ENCODE peak calls at places on chromosomes 13 and 19, in ten cellular contexts. R is IMR-90, I is GM12891, K is adrenal gland, X is body of pancreas, S is A549, Z is right lobe of liver, Q is H1, J is spleen, U is tibial nerve. T is an unnamed sample.

GRCh38 chr19:872266-872951 is 12.9 kb downstream of the CFD start:
- DNase-seq in I (peak), X (no peak), K (no peak), Q (no peak), U (peak), Z (no peak), J (peak), S (no peak), R (peak), T (peak)

GRCh38 chr19:43755256-43755801 is 567 bp upstream of the SMG9 start:
- DNase-seq in X (peak), K (peak), I (no peak), J (peak), S (peak), U (peak), Z (peak), Q (no peak), R (peak), T (no peak)

GRCh38 chr13:102328909-102329308 is 72.9 kb downstream of the FGF14 start:
- DNase-seq in X (no peak), J (no peak), K (no peak), Z (no peak), U (no peak), S (no peak), Q (no peak), I (no peak), R (no peak), T (no peak)

GRCh38 chr13:24043590-24044350 is 116.8 kb upstream of the SPATA13 start:
- DNase-seq in R (no peak), K (no peak), S (no peak), J (no peak), Z (no peak), Q (no peak), U (no peak), I (no peak), X (no peak), T (no peak)

GRCh38 chr13:29674532-29674931 is 79.0 kb upstream of the SLC7A1 start:
- DNase-seq in U (no peak), S (no peak), K (no peak), Z (no peak), I (no peak), Q (no peak), R (peak), J (no peak), X (no peak), T (peak)

GRCh38 chr19:7815325-7815724 is 14.7 kb upstream of the EVI5L start:
- DNase-seq in Q (no peak), Z (no peak), I (no peak), S (no peak), U (no peak), J (peak), K (no peak), X (no peak), R (no peak), T (no peak)

GRCh38 chr13:98813993-98814392 is 61.5 kb upstream of the SLC15A1 start:
- DNase-seq in K (no peak), S (no peak), X (no peak), U (no peak), R (peak), I (no peak), J (no peak), Z (no peak), Q (no peak), T (no peak)

GRCh38 chr19:21566073-21566472 is 60.7 kb downstream of the ZNF429 start:
- DNase-seq in R (no peak), K (no peak), I (no peak), J (no peak), X (no peak), Z (no peak), S (no peak), U (no peak), Q (no peak), T (no peak)

GRCh38 chr13:65595881-65596280 is 1634.3 kb downstream of the PCDH9 start:
- DNase-seq in K (no peak), I (no peak), Q (no peak), J (no peak), R (peak), Z (no peak), X (no peak), S (no peak), U (no peak), T (no peak)

DNA sequence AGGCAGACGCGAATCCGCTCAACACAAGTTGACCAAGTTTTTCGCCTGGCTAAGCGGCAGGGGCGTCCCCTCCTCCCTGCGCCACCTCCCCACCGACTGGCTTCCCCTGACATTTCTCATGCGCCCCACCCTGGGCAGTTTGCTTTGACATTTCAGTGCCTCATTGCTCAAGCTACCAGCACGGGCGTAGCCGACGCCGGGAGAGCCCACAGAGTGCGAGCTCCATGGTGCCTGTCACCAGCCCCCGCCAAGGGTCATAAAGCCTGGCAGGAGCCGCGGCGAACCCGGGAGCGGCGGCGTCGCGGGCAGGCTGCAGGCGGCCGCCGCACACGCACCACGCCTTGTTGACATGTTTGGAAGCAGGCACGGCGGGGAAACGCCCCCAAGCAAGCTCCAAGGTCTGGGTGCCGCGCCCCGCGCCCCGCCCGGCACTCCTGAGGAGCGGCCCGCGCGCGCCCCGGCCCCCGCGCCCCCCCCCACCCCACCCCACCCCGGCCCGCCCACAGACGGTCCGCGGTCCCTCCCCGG is 640 bp downstream of the FBXL3 start:
- DNase-seq in Z (peak), X (peak), R (peak), S (peak), K (peak), U (peak), I (peak), J (peak), Q (no peak), T (peak)
- TF ChIP-seq POLR2A in Z (no peak), X (no peak), R (no peak), S (no peak), K (peak), U (peak), I (peak), J (peak), Q (peak), T (no peak)

GRCh38 chr13:44191103-44191502 is 182.5 kb upstream of the SERP2 start:
- DNase-seq in I (no peak), K (no peak), Z (no peak), U (no peak), Q (no peak), J (no peak), S (no peak), R (no peak), X (no peak), T (no peak)

GRCh38 chr13:44184740-44185139 is 188.9 kb upstream of the SERP2 start:
- DNase-seq in Q (no peak), J (no peak), I (no peak), Z (no peak), K (no peak), R (no peak), X (no peak), U (no peak), S (no peak), T (no peak)

GRCh38 chr13:44189085-44189484 is 184.5 kb upstream of the SERP2 start:
- DNase-seq in S (no peak), Q (no peak), X (no peak), Z (no peak), I (no peak), K (no peak), J (no peak), U (no peak), R (no peak), T (no peak)

GRCh38 chr13:44191504-44192171 is 182.0 kb upstream of the SERP2 start:
- DNase-seq in Z (no peak), U (peak), X (peak), R (peak), I (no peak), J (no peak), S (no peak), K (peak), Q (no peak), T (no peak)

GRCh38 chr13:44188257-44188656 is 185.4 kb upstream of the SERP2 start:
- DNase-seq in Q (no peak), Z (no peak), U (no peak), S (peak), K (no peak), J (no peak), I (no peak), X (no peak), R (peak), T (peak)
- TF ChIP-seq POLR2A in Q (no peak), Z (no peak), U (no peak), S (no peak), K (no peak), J (no peak), I (no peak), X (no peak), R (no peak), T (no peak)

DNA sequence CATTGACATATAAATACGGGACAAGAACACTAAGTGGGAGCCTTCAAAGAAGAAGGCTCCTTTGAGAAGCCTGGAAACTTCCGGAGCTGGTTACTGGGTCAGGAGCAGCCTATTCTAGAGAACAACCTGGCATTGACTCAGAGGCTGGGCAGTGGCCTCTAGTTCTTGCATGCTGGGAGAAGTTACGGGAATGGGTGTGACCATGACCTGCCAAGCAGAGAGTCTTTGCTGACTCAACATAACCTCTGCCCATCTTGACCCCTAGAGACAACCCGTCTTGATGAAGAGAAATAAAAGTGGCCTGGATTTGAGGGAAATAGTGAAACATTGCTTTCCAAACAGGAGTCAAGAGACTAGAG is 21.0 kb downstream of the STARD13 start:
- DNase-seq in J (no peak), X (no peak), I (no peak), K (peak), Z (no peak), S (no peak), R (no peak), U (no peak), Q (no peak), T (no peak)
- TF ChIP-seq POLR2A in J (no peak), X (no peak), I (no peak), K (no peak), Z (no peak), S (no peak), R (no peak), U (no peak), Q (no peak), T (no peak)

GRCh38 chr13:50125556-50126377 is 110.5 kb downstream of the KCNRG start:
- DNase-seq in K (peak), R (peak), J (peak), I (peak), S (peak), Z (peak), U (peak), X (peak), Q (no peak), T (peak)
- TF ChIP-seq POLR2A in K (peak), R (peak), J (peak), I (no peak), S (peak), Z (peak), U (peak), X (peak), Q (no peak), T (peak)

GRCh38 chr13:90689111-90689510 is 658.4 kb upstream of the MIR17HG start:
- DNase-seq in J (no peak), X (no peak), Z (no peak), Q (no peak), U (no peak), I (no peak), S (no peak), R (no peak), K (no peak), T (no peak)

GRCh38 chr13:90683711-90684131 is 663.8 kb upstream of the MIR17HG start:
- DNase-seq in J (no peak), Z (no peak), K (no peak), Q (no peak), R (peak), U (no peak), S (no peak), I (no peak), X (no peak), T (no peak)

GRCh38 chr13:90680826-90681225 is 666.7 kb upstream of the MIR17HG start:
- DNase-seq in X (no peak), J (no peak), S (no peak), I (no peak), K (no peak), U (no peak), Q (no peak), Z (no peak), R (no peak), T (no peak)

GRCh38 chr13:90690458-90691063 is 656.9 kb upstream of the MIR17HG start:
- DNase-seq in X (no peak), I (no peak), Q (no peak), U (no peak), J (no peak), S (no peak), R (peak), Z (no peak), K (no peak), T (no peak)

DNA sequence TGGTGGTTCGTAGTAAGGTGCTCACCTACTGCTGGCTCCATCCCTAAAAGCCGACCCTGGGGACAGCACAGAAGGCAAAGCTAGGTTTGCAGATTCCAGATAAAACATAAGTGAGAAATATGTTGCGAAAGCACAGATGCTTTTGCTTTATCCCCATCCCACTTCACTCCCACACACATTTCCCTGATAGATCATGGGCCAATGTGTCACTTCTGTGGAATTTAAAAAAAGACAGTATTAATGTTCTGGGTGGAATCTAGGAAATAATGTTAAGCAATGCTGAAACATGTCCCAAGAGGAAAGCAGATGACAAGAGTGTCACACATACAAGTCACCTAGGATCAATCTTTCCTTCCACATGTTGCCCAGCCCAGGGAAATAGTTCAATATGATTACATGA is 661.0 kb upstream of the MIR17HG start:
- DNase-seq in Q (no peak), I (no peak), Z (no peak), S (no peak), R (peak), J (no peak), X (no peak), K (no peak), U (no peak), T (no peak)
- TF ChIP-seq POLR2A in Q (no peak), I (no peak), Z (no peak), S (no peak), R (no peak), J (no peak), X (no peak), K (no peak), U (no peak), T (no peak)

DNA sequence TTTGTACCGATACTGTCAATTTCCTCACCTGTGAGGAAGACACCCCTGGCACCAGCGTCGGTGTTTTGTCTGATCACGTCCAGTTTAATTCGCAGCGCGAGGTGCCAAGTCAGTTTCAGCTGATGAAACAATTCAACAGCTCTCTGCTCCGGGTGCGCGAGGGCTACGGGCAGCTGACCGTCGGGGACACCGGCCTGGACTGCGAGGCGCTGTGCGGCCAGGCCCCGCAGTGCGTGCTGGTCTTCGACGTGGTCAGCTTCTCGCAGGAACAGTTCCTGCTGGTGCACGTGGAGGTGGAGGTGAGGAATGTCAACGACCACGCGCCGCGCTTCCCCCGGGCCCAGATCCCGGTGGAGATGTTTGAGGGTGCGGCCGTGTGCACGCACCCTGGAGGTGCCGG is 171.5 kb downstream of the OLFM4 start:
- DNase-seq in Q (no peak), J (no peak), X (no peak), K (no peak), R (no peak), U (no peak), Z (peak), I (no peak), S (no peak), T (no peak)
- TF ChIP-seq POLR2A in Q (no peak), J (no peak), X (no peak), K (no peak), R (no peak), U (no peak), Z (no peak), I (no peak), S (no peak), T (no peak)

DNA sequence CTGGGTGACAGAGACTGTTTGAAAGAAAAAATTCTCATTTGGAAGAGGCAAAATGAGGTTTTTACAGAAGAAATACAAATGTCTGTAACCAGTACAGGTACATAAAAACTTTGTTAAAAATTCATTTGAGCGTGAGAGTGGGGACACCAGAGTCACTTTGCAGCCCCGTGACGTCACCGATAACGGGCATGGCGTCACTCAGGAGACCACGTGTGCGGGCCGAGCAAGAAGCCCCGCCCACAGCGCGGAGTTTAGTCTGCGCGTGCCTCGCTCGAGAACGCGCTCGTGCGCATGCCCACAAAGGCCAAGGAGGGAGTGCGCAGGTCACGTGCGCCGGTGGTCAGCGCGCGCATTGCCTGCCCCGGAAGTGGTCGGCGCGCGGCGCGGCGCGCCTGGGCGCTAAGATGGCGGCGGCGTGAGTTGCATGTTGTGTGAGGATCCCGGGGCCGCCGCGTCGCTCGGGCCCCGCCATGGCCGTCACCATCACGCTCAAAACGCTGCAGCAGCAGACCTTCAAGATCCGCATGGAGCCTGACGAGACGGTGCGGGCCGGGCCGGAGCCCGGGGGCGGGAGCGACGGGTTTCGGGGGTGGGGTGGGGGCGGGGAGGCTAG is at the start of gene RAD23A:
- DNase-seq in Q (peak), J (peak), Z (peak), K (peak), R (peak), I (peak), X (peak), S (peak), U (peak), T (peak)
- TF ChIP-seq POLR2A in Q (peak), J (peak), Z (peak), K (peak), R (peak), I (peak), X (peak), S (peak), U (peak), T (peak)

DNA sequence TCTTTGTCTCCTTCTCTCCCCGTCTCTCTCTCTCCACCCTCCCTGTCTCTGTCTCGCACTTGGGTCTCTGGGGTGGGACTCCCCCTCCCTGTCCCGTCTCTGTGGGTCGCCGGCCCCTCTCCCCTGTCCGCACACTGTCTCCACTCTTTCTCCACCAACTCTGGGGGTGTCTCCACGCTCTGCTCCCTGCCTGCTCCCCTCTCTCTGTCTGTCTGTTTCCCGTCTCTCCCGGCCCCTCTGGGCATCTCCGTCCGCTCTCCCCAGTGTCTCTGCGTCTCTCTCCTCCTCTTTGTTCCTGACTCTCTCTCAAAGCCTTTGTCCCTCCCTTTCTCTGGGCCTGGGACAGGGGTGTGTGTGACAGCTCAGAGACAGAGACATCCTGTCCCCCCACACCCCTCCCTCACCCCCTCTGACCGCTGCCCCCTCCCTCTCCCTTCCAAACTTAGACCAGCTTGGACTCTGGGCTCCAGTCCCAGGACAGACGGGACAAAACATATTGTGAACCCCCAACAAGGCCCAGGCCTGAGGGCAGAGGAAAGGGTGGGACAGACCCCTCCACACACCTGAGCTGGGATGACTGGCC is 661 bp upstream of the SBK3 start:
- DNase-seq in Z (no peak), J (no peak), I (no peak), X (no peak), Q (no peak), U (no peak), R (no peak), S (no peak), K (no peak), T (no peak)
- TF ChIP-seq POLR2A in Z (no peak), J (no peak), I (no peak), X (no peak), Q (no peak), U (no peak), R (no peak), S (no peak), K (no peak), T (no peak)

DNA sequence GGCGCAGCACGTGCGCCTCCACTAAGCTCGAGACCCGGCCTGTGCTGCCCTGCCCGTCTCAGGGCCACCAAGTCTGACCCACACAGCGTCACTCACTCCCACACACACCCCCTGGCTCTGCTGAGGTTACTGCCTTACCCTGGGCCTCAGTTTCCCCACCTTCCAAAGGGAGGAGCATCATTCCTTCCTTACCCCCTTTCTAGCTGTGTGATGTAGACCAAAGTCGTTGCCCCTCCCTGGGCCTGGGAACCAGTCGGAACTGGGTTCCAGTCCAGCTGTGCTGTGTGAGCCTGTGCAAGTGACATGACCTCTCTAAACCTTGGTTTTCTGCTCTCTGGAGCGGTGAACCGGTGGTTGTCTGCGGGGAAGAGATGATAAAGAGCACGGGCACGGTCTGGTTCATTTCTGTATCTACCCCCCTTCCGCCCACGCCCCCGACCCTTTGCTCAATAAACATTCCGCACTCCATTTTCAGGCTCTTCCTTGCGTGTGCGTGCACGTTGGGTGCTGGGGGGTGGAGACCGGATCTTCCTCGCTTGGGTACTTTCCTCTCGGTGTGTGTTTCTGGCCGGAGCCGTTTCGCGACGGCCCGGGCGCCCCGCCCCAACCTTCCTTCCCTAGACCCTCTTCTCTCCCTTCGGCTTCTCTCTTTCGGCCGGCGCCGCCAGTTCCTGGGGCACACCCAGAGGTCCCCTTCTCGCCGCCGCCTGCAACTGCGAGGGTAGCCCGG is at the start of gene ZNF581:
- DNase-seq in S (peak), J (peak), U (peak), Q (no peak), I (peak), X (peak), K (peak), Z (peak), R (peak), T (peak)
- TF ChIP-seq POLR2A in S (peak), J (peak), U (no peak), Q (peak), I (peak), X (peak), K (no peak), Z (no peak), R (peak), T (peak)

T was measured in H54.